ENCODE peak calls at places on chromosomes 2 and 18, in seven cellular contexts. H is coronary artery, M is natural killer cell, D is AG04450, N is GM23338, S is fibroblast of lung, O is uterus. Y is an unnamed sample.
A peak's percentile ranks its signal among the peaks of the same experiment; 100 is the strongest.

GRCh38 chr2:136765256-136765735 is at the start of gene THSD7B:
- DNase-seq in H (no peak), M (no peak), D (no peak), N (peak; percentile 53), S (no peak), O (no peak), Y (no peak)

GRCh38 chr2:222393733-222394267 is 30.5 kb upstream of the SGPP2 start:
- DNase-seq in H (no peak), M (no peak), D (no peak), N (peak; percentile 45), S (no peak), O (no peak), Y (no peak)

GRCh38 chr2:38835015-38835601 is 40.6 kb downstream of the DHX57 start:
- DNase-seq in H (no peak), M (no peak), D (no peak), N (peak; percentile 75), S (peak; percentile 39), O (no peak), Y (no peak)

GRCh38 chr2:55992465-55992864 is 68.9 kb upstream of the EFEMP1 start:
- DNase-seq in H (no peak), M (no peak), D (peak; percentile 95), N (no peak), S (peak; percentile 91), O (peak; percentile 28), Y (no peak)

GRCh38 chr2:190149942-190150341 is 87.4 kb upstream of the MSTN start:
- DNase-seq in H (no peak), M (no peak), D (no peak), N (peak; percentile 3), S (no peak), O (no peak), Y (no peak)

GRCh38 chr2:98913916-98914712 is 21.9 kb downstream of the CRACDL start:
- DNase-seq in H (no peak), M (no peak), D (no peak), N (no peak), S (no peak), O (no peak), Y (no peak)

GRCh38 chr2:226411727-226412360 is 387.8 kb downstream of the IRS1 start:
- DNase-seq in H (no peak), M (no peak), D (no peak), N (no peak), S (peak; percentile 24), O (no peak), Y (no peak)

GRCh38 chr2:86271248-86271647 is 66.2 kb downstream of the REEP1 start:
- DNase-seq in H (no peak), M (no peak), D (no peak), N (no peak), S (no peak), O (no peak), Y (no peak)

GRCh38 chr2:25265802-25266201 is 75.9 kb downstream of the DNMT3A start:
- DNase-seq in H (no peak), M (no peak), D (no peak), N (no peak), S (no peak), O (no peak), Y (no peak)

GRCh38 chr2:9106338-9107167 is 100.1 kb upstream of the ASAP2 start:
- DNase-seq in H (peak; percentile 41), M (no peak), D (no peak), N (no peak), S (no peak), O (no peak), Y (no peak)

GRCh38 chr2:73418343-73418742 is 32.7 kb downstream of the ALMS1 start:
- DNase-seq in H (peak; percentile 76), M (no peak), D (peak; percentile 65), N (peak; percentile 2), S (peak; percentile 91), O (peak; percentile 82), Y (no peak)

GRCh38 chr18:51197661-51198424 is at the start of gene MEX3C:
- DNase-seq in H (peak; percentile 100), M (peak; percentile 100), D (peak; percentile 98), N (peak; percentile 99), S (peak; percentile 99), O (peak; percentile 99), Y (peak; percentile 98)

GRCh38 chr2:165762723-165763122 is 31.3 kb downstream of the GALNT3 start:
- DNase-seq in H (no peak), M (no peak), D (no peak), N (no peak), S (no peak), O (no peak), Y (no peak)

GRCh38 chr2:131042161-131042775 is 51.0 kb downstream of the FAM168B start:
- DNase-seq in H (no peak), M (no peak), D (no peak), N (no peak), S (no peak), O (no peak), Y (no peak)

GRCh38 chr2:67378555-67378954 is 18.6 kb upstream of the ETAA1 start:
- DNase-seq in H (no peak), M (no peak), D (no peak), N (no peak), S (no peak), O (no peak), Y (no peak)

GRCh38 chr2:126399001-126399400 is 257.0 kb upstream of the GYPC start:
- DNase-seq in H (no peak), M (no peak), D (no peak), N (peak; percentile 21), S (no peak), O (no peak), Y (no peak)
- TF ChIP-seq CTCF in H (no peak), M (no peak), D (no peak), N (peak; percentile 35), S (no peak), O (no peak), Y (no peak)

DNA sequence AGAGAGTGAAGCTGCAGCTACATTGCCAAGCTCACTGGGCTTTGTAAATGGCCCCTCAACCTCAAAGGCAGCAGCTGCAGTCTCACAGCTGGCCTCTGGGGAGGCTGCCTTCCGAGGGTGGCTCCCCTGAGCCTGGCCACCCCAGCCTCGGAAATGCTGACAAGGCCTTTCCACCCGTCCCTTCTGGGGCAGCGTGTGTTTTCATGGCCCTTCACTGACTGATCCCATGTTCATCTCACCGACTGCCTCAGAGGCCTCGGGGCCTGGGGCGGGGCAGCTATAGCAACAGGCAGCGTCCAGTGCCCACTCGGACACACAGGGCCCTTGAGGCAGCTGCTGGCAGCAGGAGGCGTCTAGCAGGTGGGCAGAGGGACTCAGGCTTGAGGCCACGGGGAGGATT is 149.6 kb downstream of the GLI2 start:
- DNase-seq in H (no peak), M (no peak), D (no peak), N (no peak), S (no peak), O (no peak), Y (no peak)
- TF ChIP-seq CTCF in H (no peak), M (no peak), D (no peak), N (no peak), S (peak; percentile 5), O (no peak), Y (no peak)

DNA sequence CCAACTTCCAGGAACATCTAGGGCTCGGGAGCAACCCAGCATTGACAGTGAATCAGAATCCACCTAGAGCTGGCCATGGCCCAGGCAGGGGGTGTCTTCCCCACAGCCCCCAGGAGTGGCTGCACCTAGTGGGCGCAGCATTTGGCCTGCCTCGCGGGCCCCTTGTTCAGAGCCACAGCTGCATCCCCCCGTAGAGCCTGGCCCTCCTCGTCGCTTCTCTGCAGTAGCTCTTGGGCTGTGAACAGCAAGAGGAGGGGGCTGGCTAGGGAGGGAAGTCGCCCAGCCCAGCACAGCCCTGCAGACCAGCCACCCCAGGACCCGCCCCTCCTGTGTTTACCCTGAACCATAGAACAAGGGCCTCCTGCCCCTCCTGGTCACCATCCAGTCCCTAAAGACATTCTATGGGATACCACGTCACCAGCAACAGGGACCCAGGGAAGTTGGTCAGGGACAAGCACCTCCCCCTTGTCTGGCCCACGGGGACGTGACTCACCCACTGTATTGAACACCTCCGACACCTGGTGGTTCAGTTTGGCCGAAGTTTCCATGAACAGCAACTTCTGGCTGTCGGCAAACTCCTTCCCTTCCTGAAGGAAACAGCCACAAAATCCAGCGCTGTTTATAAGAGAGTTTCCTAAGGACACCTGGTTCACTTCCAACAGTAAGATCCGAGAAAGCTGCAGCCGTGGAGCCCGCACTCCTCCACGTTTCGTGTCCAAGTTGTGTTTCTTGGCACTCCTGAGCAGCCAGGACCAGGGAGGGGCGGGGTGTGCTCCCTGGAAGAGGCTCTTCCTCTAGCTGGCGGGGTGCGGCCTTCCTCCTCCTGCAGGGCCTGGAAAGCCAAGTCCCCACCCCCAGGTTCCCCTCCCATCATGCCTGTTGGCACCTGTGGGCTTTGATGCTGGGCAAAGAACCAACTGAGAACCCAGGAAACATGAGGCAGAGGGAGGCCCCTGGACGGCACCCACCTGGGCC is 8.8 kb downstream of the PRLH start:
- DNase-seq in H (no peak), M (no peak), D (no peak), N (no peak), S (no peak), O (peak; percentile 60), Y (peak; percentile 45)
- TF ChIP-seq CTCF in H (no peak), M (no peak), D (no peak), N (no peak), S (no peak), O (no peak), Y (no peak)

GRCh38 chr2:97749611-97750010 is 36.2 kb downstream of the ZAP70 start:
- DNase-seq in H (no peak), M (no peak), D (no peak), N (peak; percentile 18), S (no peak), O (no peak), Y (no peak)

GRCh38 chr2:97747716-97748115 is 34.3 kb downstream of the ZAP70 start:
- DNase-seq in H (no peak), M (no peak), D (no peak), N (no peak), S (no peak), O (no peak), Y (no peak)

GRCh38 chr2:97747285-97747684 is 33.9 kb downstream of the ZAP70 start:
- DNase-seq in H (no peak), M (peak; percentile 53), D (no peak), N (no peak), S (no peak), O (no peak), Y (no peak)

GRCh38 chr2:97750017-97750416 is 36.6 kb downstream of the ZAP70 start:
- DNase-seq in H (no peak), M (no peak), D (no peak), N (no peak), S (no peak), O (no peak), Y (no peak)

DNA sequence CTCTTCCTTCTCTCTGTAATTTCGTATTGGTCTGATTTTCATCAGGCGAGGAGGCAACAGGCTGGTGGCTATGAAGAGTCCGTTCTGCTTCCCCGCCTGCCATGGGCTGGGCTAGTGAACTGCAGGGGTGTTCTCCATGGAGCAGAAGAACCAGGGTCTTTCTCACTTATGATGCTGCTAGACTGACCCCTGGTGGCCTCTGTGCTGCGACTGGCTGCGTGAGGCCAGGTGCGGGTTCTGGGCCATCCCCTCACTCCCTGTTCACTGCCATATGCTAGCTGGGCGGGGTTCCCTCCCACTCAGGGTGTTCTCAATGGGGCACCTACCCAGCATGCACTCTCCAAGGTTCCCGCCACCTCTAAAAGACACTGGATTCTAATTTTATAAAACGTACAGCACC is 35.0 kb downstream of the ZAP70 start:
- DNase-seq in H (no peak), M (peak; percentile 55), D (no peak), N (peak; percentile 88), S (no peak), O (no peak), Y (no peak)
- TF ChIP-seq CTCF in H (no peak), M (peak; percentile 68), D (no peak), N (peak; percentile 75), S (no peak), O (no peak), Y (no peak)

GRCh38 chr18:67242001-67242400 is 274.5 kb downstream of the DSEL start:
- DNase-seq in H (no peak), M (no peak), D (no peak), N (no peak), S (no peak), O (no peak), Y (no peak)
- TF ChIP-seq CTCF in H (no peak), M (no peak), D (no peak), N (no peak), S (no peak), O (no peak), Y (no peak)